ENCODE peak calls at places on chromosomes 12 and 14, in eight cellular contexts. Y is left ventricle myocardium inferior, X is heart right ventricle, B is uterus, K is SK-N-SH, W is fibroblast of mammary gland, R is endothelial cell of umbilical vein, M is testis. H is an unnamed sample.

GRCh38 chr12:43776498-43776897 is 17.7 kb downstream of the IRAK4 start:
- DNase-seq in B (no peak), Y (no peak), W (peak), X (no peak), K (peak), M (no peak), R (peak), H (peak)

GRCh38 chr14:51650721-51651387 is 856 bp upstream of the FRMD6 start:
- DNase-seq in K (peak), M (peak), X (peak), Y (peak), B (peak), R (peak), W (peak), H (no peak)

GRCh38 chr14:34785223-34786006 is 71.0 kb upstream of the CFL2 start:
- DNase-seq in R (no peak), Y (no peak), M (no peak), B (no peak), X (no peak), K (no peak), W (no peak), H (no peak)

GRCh38 chr14:96512602-96513397 is 10.6 kb downstream of the PAPOLA start:
- DNase-seq in X (no peak), B (no peak), M (no peak), R (no peak), W (no peak), Y (no peak), K (no peak), H (no peak)

GRCh38 chr12:87820524-87821194 is 208.5 kb downstream of the C12orf50 start:
- DNase-seq in K (no peak), Y (no peak), R (no peak), X (no peak), B (no peak), W (peak), M (no peak), H (no peak)

GRCh38 chr12:15808250-15808971 is 19.2 kb upstream of the EPS8 start:
- DNase-seq in M (no peak), X (no peak), K (no peak), R (peak), B (no peak), W (no peak), Y (no peak), H (no peak)

GRCh38 chr12:89334770-89335169 is 17.5 kb downstream of the DUSP6 start:
- DNase-seq in X (no peak), Y (no peak), W (no peak), M (no peak), B (no peak), K (no peak), R (no peak), H (no peak)

GRCh38 chr12:110289021-110289710 is 8.1 kb downstream of the ATP2A2 start:
- DNase-seq in Y (no peak), B (no peak), M (no peak), R (no peak), X (no peak), K (no peak), W (peak), H (no peak)

GRCh38 chr14:39488600-39488999 is 56.4 kb upstream of the FBXO33 start:
- DNase-seq in X (no peak), R (no peak), Y (no peak), B (no peak), M (no peak), W (peak), K (no peak), H (no peak)

GRCh38 chr12:9798008-9798619 is 29.2 kb upstream of the KLRF1 start:
- DNase-seq in M (peak), W (peak), Y (no peak), R (peak), K (no peak), B (no peak), X (no peak), H (no peak)

GRCh38 chr12:93926237-93926636 is 222.1 kb upstream of the PLXNC1 start:
- DNase-seq in K (no peak), X (no peak), M (no peak), B (no peak), R (no peak), Y (no peak), W (no peak), H (no peak)

GRCh38 chr12:64675795-64676194 is 65.5 kb downstream of the RASSF3 start:
- DNase-seq in X (no peak), W (peak), B (no peak), Y (peak), M (no peak), K (peak), R (peak), H (peak)

GRCh38 chr12:104520242-104520900 is 63.6 kb downstream of the CHST11 start:
- DNase-seq in X (no peak), Y (no peak), R (no peak), W (no peak), K (peak), B (no peak), M (no peak), H (peak)

GRCh38 chr12:121857322-121858246 is 1.1 kb downstream of the HPD start:
- DNase-seq in X (no peak), M (no peak), Y (no peak), R (no peak), W (no peak), K (no peak), B (no peak), H (no peak)

GRCh38 chr14:69863083-69863482 is 16.1 kb upstream of the SMOC1 start:
- DNase-seq in B (no peak), W (no peak), R (no peak), M (no peak), Y (no peak), X (no peak), K (no peak), H (no peak)

GRCh38 chr14:50964683-50965390 is 20.6 kb upstream of the PYGL start:
- DNase-seq in K (no peak), M (peak), W (peak), R (peak), B (peak), X (no peak), Y (no peak), H (no peak)

GRCh38 chr12:121970901-121971300 is 50.8 kb upstream of the BCL7A start:
- DNase-seq in X (peak), Y (peak), R (no peak), B (no peak), M (no peak), K (no peak), W (no peak), H (peak)

GRCh38 chr14:100132161-100132902 is 27.1 kb downstream of the DEGS2 start:
- DNase-seq in K (peak), X (no peak), Y (no peak), W (peak), R (no peak), M (peak), B (peak), H (no peak)

GRCh38 chr14:50475460-50475859 is 56.9 kb downstream of the MAP4K5 start:
- DNase-seq in B (no peak), R (no peak), K (no peak), W (peak), Y (no peak), X (no peak), M (no peak), H (no peak)

GRCh38 chr12:42482820-42483533 is 106.6 kb downstream of the PRICKLE1 start:
- DNase-seq in M (peak), W (peak), X (peak), B (peak), K (peak), R (peak), Y (peak), H (peak)

GRCh38 chr12:105083551-105084105 is 630 bp downstream of the ALDH1L2 start:
- DNase-seq in W (peak), Y (peak), M (peak), K (peak), B (peak), R (peak), X (peak), H (peak)

GRCh38 chr12:95318071-95318545 is 100.5 kb downstream of the VEZT start:
- DNase-seq in B (no peak), R (no peak), Y (no peak), M (no peak), W (peak), X (no peak), K (no peak), H (no peak)

GRCh38 chr14:58362798-58363412 is 32.8 kb upstream of the TOMM20L start:
- DNase-seq in B (no peak), K (peak), R (peak), X (no peak), W (peak), Y (no peak), M (no peak), H (no peak)

GRCh38 chr12:12449533-12450025 is 92.7 kb downstream of the BORCS5 start:
- DNase-seq in B (no peak), R (no peak), Y (no peak), X (no peak), M (peak), K (no peak), W (peak), H (no peak)

GRCh38 chr12:89080797-89081470 is 271.4 kb downstream of the DUSP6 start:
- DNase-seq in M (no peak), K (no peak), X (no peak), Y (no peak), W (peak), B (no peak), R (peak), H (peak)

GRCh38 chr14:78608998-78609787 is 439.0 kb downstream of the NRXN3 start:
- DNase-seq in B (no peak), Y (no peak), W (no peak), M (no peak), X (no peak), R (no peak), K (no peak), H (no peak)

GRCh38 chr14:32932302-32932920 is 6.3 kb upstream of the NPAS3 start:
- DNase-seq in X (no peak), K (no peak), Y (no peak), W (no peak), R (no peak), B (no peak), M (no peak), H (no peak)

GRCh38 chr12:101823039-101823438 is 7.7 kb downstream of the GNPTAB start:
- DNase-seq in B (no peak), M (no peak), R (no peak), K (no peak), X (no peak), W (no peak), Y (no peak), H (no peak)

GRCh38 chr14:68198713-68199464 is 379.3 kb downstream of the RAD51B start:
- DNase-seq in K (no peak), B (no peak), X (no peak), R (no peak), W (no peak), M (no peak), Y (no peak), H (no peak)
- H3K4me3 ChIP-seq in K (no peak), B (no peak), X (no peak), R (no peak), W (no peak), M (no peak), Y (no peak), H (no peak)

GRCh38 chr12:19440916-19441315 is 1.6 kb downstream of the AEBP2 start:
- DNase-seq in M (no peak), R (no peak), W (no peak), X (no peak), Y (no peak), B (no peak), K (no peak), H (no peak)

GRCh38 chr12:19440019-19440858 is 947 bp downstream of the AEBP2 start:
- DNase-seq in W (peak), M (peak), X (peak), R (peak), K (peak), B (peak), Y (peak), H (peak)

GRCh38 chr12:19436931-19437330 is 2.4 kb upstream of the AEBP2 start:
- DNase-seq in K (no peak), X (no peak), R (no peak), Y (no peak), M (no peak), B (no peak), W (no peak), H (no peak)

GRCh38 chr12:19437996-19438395 is 1.3 kb upstream of the AEBP2 start:
- DNase-seq in R (no peak), K (no peak), B (no peak), M (no peak), Y (no peak), X (no peak), W (no peak), H (no peak)

GRCh38 chr12:19439059-19440018 is at the start of gene AEBP2:
- DNase-seq in X (peak), M (peak), K (peak), Y (peak), B (peak), R (peak), W (peak), H (peak)
- TF ChIP-seq CTCF in X (no peak), M (no peak), K (no peak), Y (no peak), B (no peak), R (no peak), W (no peak), H (no peak)

DNA sequence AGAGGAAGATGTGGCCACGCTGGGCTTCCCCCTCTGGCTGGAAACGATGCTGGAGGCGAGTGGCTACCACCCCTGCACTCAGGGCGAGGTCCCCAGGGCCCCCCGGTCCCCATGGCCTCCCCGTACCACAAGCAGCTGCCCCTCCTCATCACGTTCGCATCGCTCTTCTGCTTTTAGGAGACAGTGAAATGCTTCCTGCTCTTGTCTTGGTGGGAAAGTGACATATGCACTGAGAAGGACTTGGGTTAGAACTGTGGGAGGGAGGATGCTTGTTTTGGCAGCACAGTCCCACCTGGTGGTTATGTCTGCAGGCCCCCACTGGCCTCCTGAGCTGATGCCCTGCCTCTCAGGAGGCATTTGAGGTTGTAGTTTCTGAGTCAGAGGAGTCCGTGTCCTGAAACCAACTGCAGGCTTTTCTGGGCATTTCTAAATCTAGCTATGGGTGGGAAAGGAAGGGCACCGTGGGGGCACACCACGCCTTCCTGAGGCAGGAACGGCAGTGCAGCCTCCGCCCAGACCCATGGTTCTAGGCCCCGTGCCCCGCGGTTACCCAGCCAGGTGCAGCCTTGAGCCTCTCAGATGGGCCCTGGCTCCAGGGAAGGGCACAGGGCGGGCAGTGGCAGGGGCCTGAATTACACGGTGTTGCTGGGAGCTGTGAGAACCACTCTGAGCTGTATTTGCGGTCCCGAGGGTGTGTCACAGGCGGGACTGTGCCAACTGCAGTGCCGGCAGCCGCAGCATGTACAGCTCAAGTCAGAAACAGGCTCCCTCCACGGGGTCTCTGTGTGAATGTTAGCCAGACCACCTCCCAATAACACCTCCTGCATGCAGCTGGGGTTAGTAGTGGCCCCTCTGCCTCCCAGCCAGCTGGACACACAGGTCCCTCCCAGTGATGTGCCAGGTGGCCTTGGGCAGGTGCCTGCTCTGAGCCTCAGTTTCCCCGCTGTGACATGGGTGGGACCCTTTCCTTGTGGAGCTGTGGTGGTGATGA is 139.5 kb downstream of the ADGRD1 start:
- DNase-seq in B (peak), W (no peak), M (peak), Y (no peak), R (no peak), X (peak), K (no peak), H (peak)
- H3K4me3 ChIP-seq in B (no peak), W (no peak), M (no peak), Y (no peak), R (no peak), X (no peak), K (no peak), H (no peak)

GRCh38 chr12:51820721-51821422 is 27.6 kb downstream of the FIGNL2 start:
- DNase-seq in Y (peak), M (peak), K (peak), W (peak), B (peak), X (peak), R (no peak), H (peak)
- TF ChIP-seq CTCF in Y (peak), M (peak), K (peak), W (no peak), B (peak), X (no peak), R (no peak), H (peak)

DNA sequence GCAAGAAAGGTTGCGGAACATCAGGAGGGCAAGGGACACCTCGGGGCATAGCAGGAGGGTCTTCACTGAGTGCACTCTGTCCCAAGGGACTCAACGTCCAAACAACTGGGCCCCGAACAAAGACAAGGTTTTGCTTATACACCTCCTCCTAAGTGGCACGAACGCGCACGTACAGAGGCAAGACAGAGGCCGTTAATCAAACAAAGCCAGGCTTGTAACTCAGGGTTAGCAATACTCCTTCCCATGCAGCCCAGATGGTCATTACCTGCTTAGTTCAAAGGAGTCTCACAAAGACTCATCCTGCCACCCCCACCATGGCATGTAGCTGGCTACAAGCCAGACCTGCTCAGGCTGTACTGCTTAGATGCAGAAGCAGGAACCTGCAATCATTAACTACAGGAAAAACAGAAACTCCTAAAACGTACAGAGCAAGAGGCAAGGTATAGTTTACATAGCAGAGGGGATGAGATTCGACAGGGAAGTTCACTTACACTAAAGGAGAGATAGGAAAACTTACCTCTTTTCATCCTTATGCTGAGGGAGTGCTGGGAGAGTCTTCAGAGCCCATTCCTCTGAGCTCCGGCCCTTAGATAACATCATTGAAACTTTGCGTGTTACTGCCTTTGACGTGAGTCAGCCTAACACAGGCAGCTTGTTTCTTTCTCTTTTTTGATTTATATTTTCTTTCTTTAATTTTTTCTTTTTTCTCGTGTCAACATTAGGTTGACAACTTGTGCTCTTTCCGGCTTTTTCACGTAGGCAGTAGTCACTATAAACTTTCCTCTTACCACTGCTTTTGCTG is 1319.1 kb downstream of the TMEM121 start:
- DNase-seq in R (no peak), M (peak), Y (no peak), K (peak), X (no peak), W (no peak), B (no peak), H (peak)
- H3K4me3 ChIP-seq in R (no peak), M (peak), Y (peak), K (peak), X (peak), W (no peak), B (peak), H (peak)

DNA sequence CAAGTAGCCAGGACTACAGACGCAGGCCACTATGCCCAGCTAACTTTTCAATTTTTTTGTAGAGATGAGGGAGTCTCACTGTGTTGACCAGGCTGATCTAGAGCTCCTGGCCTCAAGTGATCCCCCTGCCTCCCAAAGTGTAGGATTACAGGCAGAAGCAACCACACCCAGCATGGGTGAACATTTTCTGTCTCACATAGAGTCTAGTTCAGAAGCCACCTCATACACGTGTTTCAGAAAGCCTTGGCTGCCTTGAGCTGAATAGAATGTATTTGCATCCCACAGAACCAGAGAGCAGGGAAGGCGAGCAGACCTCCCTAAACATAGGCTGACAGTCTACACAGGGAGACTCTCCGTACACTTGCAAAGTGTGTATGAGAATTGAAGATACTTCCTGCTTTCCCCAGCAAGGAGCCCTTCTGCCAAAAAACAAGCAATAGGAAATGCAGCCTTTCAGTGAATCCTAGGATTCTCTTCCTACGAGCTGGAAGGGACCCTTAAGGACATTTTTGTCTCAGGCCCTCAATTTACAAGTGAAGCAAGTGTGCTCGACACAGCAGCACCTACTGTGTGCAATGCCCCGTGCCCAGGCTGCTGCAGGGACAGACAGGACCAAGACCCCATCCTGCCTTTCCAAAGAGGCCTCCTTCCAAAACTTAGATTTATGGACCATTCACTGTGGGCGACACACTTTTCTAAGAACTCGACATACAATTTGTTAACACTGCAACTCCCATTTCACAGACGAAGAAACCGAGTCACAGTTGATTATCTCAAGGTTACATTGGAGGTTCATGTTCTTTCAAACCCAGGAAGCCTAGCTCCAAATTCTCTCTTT is 11.2 kb downstream of the NUAK1 start:
- DNase-seq in K (no peak), X (no peak), R (no peak), B (no peak), Y (no peak), W (no peak), M (no peak), H (no peak)
- TF ChIP-seq CTCF in K (no peak), X (no peak), R (no peak), B (no peak), Y (no peak), W (no peak), M (no peak), H (no peak)

DNA sequence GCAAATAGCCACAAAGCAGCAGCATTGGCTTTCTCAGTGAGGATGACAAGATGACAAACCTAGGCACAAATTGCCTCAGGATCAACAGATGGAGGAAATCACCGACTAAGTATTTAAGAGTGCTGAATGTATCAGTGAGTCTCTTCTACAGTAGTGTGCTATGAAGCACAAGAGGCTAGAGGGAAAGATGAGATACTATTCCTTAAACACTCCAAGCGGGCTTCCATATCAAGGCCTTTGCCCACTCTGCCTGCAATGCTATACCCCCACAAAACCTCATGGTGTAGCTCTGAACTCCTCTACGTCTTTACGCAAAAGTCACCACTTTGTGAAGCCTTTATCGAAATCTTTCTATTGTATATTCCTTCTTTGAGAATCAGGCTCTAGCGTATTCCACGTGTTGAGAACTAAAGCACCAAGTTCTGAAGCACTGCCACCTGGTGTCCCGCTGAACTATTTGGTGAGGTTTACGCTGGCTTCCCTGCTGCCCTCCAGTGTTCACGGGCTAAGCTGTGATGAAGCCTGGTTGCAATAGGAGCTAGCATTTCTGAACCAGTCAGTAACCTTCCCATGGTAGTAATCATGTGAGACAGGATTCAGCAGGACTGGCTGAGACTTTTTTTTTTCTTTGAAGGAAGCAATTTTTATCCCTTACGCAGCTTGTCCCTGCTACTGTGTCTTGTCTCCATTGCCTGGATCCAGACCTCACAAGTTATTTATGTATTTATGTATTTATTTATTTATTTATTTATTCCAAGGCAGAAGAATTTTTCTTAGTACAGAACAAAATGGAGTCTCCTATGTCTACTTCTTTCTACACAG is 426.5 kb upstream of the OR4E1 start:
- DNase-seq in B (peak), K (peak), W (peak), R (peak), X (peak), M (peak), Y (peak), H (peak)
- H3K4me3 ChIP-seq in B (no peak), K (no peak), W (no peak), R (no peak), X (no peak), M (no peak), Y (no peak), H (no peak)

H was measured in BE2C.